ENCODE peak calls at places on chromosomes 1 and 21, in five cellular contexts. A is activated effector memory CD4-positive, alpha-beta T cell treated with Interleukin-2 at 50 U/mL for 16 hours; F is heart right ventricle; M is GM12891; Y is stimulated activated CD4-positive, alpha-beta T cell treated with anti-CD3 and anti-CD28 coated beads, Interleukin-12 subunit alpha, Interleukin-12 subunit beta, amount 100 ng/mL, for 4 hours. N is an unnamed sample.
A peak's percentile ranks its signal among the peaks of the same experiment; 100 is the strongest.

GRCh38 chr1:157626099-157626498 is 28.2 kb upstream of the FCRL4 start:
- DNase-seq in A (no peak), F (no peak), M (peak; percentile 8), Y (no peak), N (no peak)

GRCh38 chr1:154747841-154748766 is 122.0 kb downstream of the KCNN3 start:
- DNase-seq in A (peak; percentile 23), M (peak; percentile 64), Y (peak; percentile 55), F (no peak), N (peak; percentile 67)

GRCh38 chr1:64891440-64891815 is 74.9 kb downstream of the JAK1 start:
- DNase-seq in F (no peak), Y (no peak), A (no peak), M (no peak), N (no peak)

GRCh38 chr1:10143961-10144485 is 66.3 kb upstream of the KIF1B start:
- DNase-seq in Y (no peak), M (no peak), A (no peak), F (no peak), N (no peak)

GRCh38 chr1:114126696-114127095 is 27.0 kb downstream of the SYT6 start:
- DNase-seq in F (no peak), Y (no peak), A (no peak), M (peak; percentile 48), N (no peak)

GRCh38 chr21:38841472-38841871 is 35.7 kb downstream of the ETS2 start:
- DNase-seq in F (no peak), A (no peak), M (no peak), Y (no peak), N (no peak)

GRCh38 chr1:14769486-14770274 is 171.2 kb downstream of the KAZN start:
- DNase-seq in Y (no peak), F (no peak), A (no peak), M (no peak), N (no peak)

GRCh38 chr1:150182233-150182632 is 32.5 kb downstream of the PLEKHO1 start:
- DNase-seq in Y (no peak), A (no peak), F (no peak), M (no peak), N (no peak)

GRCh38 chr1:68011786-68012375 is 38.5 kb downstream of the DIRAS3 start:
- DNase-seq in M (no peak), Y (no peak), A (no peak), F (no peak), N (no peak)

GRCh38 chr1:185699874-185700273 is 34.3 kb upstream of the HMCN1 start:
- DNase-seq in F (no peak), A (no peak), M (no peak), Y (no peak), N (no peak)

GRCh38 chr1:14689996-14690614 is 91.6 kb downstream of the KAZN start:
- DNase-seq in A (no peak), F (no peak), M (no peak), Y (no peak), N (no peak)

GRCh38 chr1:157574836-157575235 is 22.5 kb upstream of the FCRL5 start:
- DNase-seq in A (no peak), F (no peak), M (no peak), Y (no peak), N (no peak)

GRCh38 chr1:181737056-181737455 is 253.7 kb downstream of the CACNA1E start:
- DNase-seq in Y (no peak), M (no peak), F (no peak), A (no peak), N (no peak)

GRCh38 chr1:108957888-108958287 is 5.4 kb downstream of the CLCC1 start:
- DNase-seq in Y (no peak), M (no peak), A (no peak), F (no peak), N (no peak)

GRCh38 chr1:217188280-217189235 is 442.3 kb downstream of the GPATCH2 start:
- DNase-seq in A (no peak), M (no peak), Y (no peak), F (peak; percentile 60), N (no peak)

GRCh38 chr1:240831922-240832321 is 220.0 kb upstream of the GREM2 start:
- DNase-seq in A (no peak), M (no peak), Y (no peak), F (no peak), N (no peak)

GRCh38 chr1:72936151-72936740 is 653.9 kb upstream of the NEGR1 start:
- DNase-seq in M (no peak), A (no peak), Y (no peak), F (no peak), N (no peak)

GRCh38 chr1:22454476-22455056 is 2.9 kb downstream of the ZBTB40 start:
- DNase-seq in F (no peak), M (no peak), A (no peak), Y (no peak), N (no peak)

GRCh38 chr21:45408811-45409261 is 3.9 kb downstream of the COL18A1 start:
- DNase-seq in F (no peak), M (no peak), Y (no peak), A (no peak), N (no peak)

GRCh38 chr1:93620841-93621210 is 60.8 kb downstream of the BCAR3 start:
- DNase-seq in F (no peak), A (no peak), Y (no peak), M (no peak), N (no peak)

GRCh38 chr1:43976045-43976444 is 1.3 kb downstream of the ATP6V0B start:
- DNase-seq in M (no peak), A (no peak), Y (no peak), F (no peak), N (no peak)

GRCh38 chr1:50693829-50694228 is 266.2 kb downstream of the FAF1 start:
- DNase-seq in F (no peak), A (no peak), M (no peak), Y (no peak), N (no peak)

GRCh38 chr1:201396859-201397464 is 2.2 kb downstream of the LAD1 start:
- DNase-seq in Y (no peak), A (no peak), F (no peak), M (no peak), N (no peak)

GRCh38 chr1:82491301-82491986 is 690.7 kb downstream of the ADGRL2 start:
- DNase-seq in M (no peak), A (no peak), F (peak; percentile 35), Y (no peak), N (no peak)

GRCh38 chr21:34642211-34643075 is 26.4 kb upstream of the CLIC6 start:
- DNase-seq in M (peak; percentile 30), Y (no peak), F (no peak), A (no peak), N (no peak)

GRCh38 chr1:48003741-48004503 is 6.7 kb upstream of the TRABD2B start:
- DNase-seq in F (no peak), M (no peak), A (no peak), Y (no peak), N (no peak)

GRCh38 chr1:108947871-108948525 is 15.3 kb downstream of the CLCC1 start:
- DNase-seq in Y (no peak), M (no peak), F (no peak), A (no peak), N (no peak)

GRCh38 chr1:208163542-208163941 is 80.6 kb downstream of the PLXNA2 start:
- DNase-seq in Y (no peak), F (no peak), M (no peak), A (no peak), N (no peak)

GRCh38 chr1:90725341-90725960 is 8.3 kb upstream of the BARHL2 start:
- DNase-seq in Y (no peak), A (no peak), M (no peak), F (no peak), N (no peak)

N was measured in uterus.